ENCODE peak calls at places on chromosomes 11 and 22, in four cellular contexts. One of them, this sample, is unnamed.

GRCh38 chr11:115580927-115581680 is 76.9 kb upstream of the CADM1 start:
- DNase-seq in NCI-H2081: no peak
- DNase-seq in GM04504: no peak
- DNase-seq in EL: no peak
- DNase-seq in this sample: no peak

GRCh38 chr11:73343076-73343833 is 32.9 kb upstream of the RELT start:
- DNase-seq in EL: no peak
- DNase-seq in NCI-H2081: no peak
- DNase-seq in GM04504: no peak
- DNase-seq in this sample: no peak

GRCh38 chr22:23893446-23893956 is 682 bp upstream of the MIF start:
- DNase-seq in GM04504: no peak
- DNase-seq in EL: no peak
- DNase-seq in NCI-H2081: no peak
- DNase-seq in this sample: no peak

GRCh38 chr22:40196628-40197027 is 18.9 kb downstream of the TNRC6B start:
- DNase-seq in GM04504: peak
- DNase-seq in EL: peak
- DNase-seq in NCI-H2081: no peak
- DNase-seq in this sample: peak

GRCh38 chr11:94602430-94603372 is 35.5 kb downstream of the PIWIL4 start:
- DNase-seq in GM04504: peak
- DNase-seq in NCI-H2081: no peak
- DNase-seq in EL: peak
- DNase-seq in this sample: peak

GRCh38 chr22:45553333-45554039 is 50.8 kb downstream of the FBLN1 start:
- DNase-seq in NCI-H2081: peak
- DNase-seq in GM04504: peak
- DNase-seq in EL: peak
- DNase-seq in this sample: peak

GRCh38 chr11:119336744-119337469 is 2.6 kb downstream of the RNF26 start:
- DNase-seq in GM04504: no peak
- DNase-seq in EL: no peak
- DNase-seq in NCI-H2081: no peak
- DNase-seq in this sample: no peak

GRCh38 chr11:119721129-119722120 is 7.6 kb downstream of the NECTIN1 start:
- DNase-seq in NCI-H2081: peak
- DNase-seq in GM04504: no peak
- DNase-seq in EL: peak
- DNase-seq in this sample: no peak

GRCh38 chr22:48153726-48154125 is 1391.3 kb downstream of the TBC1D22A start:
- DNase-seq in NCI-H2081: peak
- DNase-seq in GM04504: no peak
- DNase-seq in EL: no peak
- DNase-seq in this sample: no peak

GRCh38 chr11:95704865-95705264 is 84.7 kb downstream of the FAM76B start:
- DNase-seq in GM04504: no peak
- DNase-seq in EL: no peak
- DNase-seq in NCI-H2081: no peak
- DNase-seq in this sample: no peak

GRCh38 chr11:43116071-43116470 is 195.7 kb upstream of the API5 start:
- DNase-seq in EL: no peak
- DNase-seq in GM04504: no peak
- DNase-seq in NCI-H2081: no peak
- DNase-seq in this sample: no peak

This sample was measured in GM10248.